ENCODE peak calls at places on chromosomes 16 and 17, in ten cellular contexts. E is H1; C is right cardiac atrium; M is SK-N-MC; U is A549; I is heart left ventricle; H is cardiac fibroblast; L is lower lobe of right lung; S is CD8-positive, alpha-beta T cell; K is ovary. D is an unnamed sample.

GRCh38 chr17:8126306-8127066 is 2.6 kb upstream of the HES7 start:
- DNase-seq in E (no peak), C (no peak), M (no peak), U (peak), I (no peak), H (peak), L (no peak), S (no peak), K (peak), D (peak)

GRCh38 chr16:65959978-65960377 is 406.5 kb upstream of the CDH5 start:
- DNase-seq in E (no peak), C (no peak), M (no peak), U (no peak), I (no peak), H (peak), L (no peak), S (no peak), K (no peak), D (no peak)

GRCh38 chr16:50526796-50527195 is 21.4 kb upstream of the NKD1 start:
- DNase-seq in E (no peak), C (no peak), M (no peak), U (no peak), I (no peak), H (no peak), L (no peak), S (no peak), K (no peak), D (no peak)

GRCh38 chr16:57996406-57997175 is 3.9 kb downstream of the ZNF319 start:
- DNase-seq in E (no peak), C (no peak), M (no peak), U (no peak), I (no peak), H (no peak), L (peak), S (no peak), K (no peak), D (no peak)

GRCh38 chr17:77322534-77323412 is 182.0 kb downstream of the SEC14L1 start:
- DNase-seq in E (no peak), C (peak), M (no peak), U (peak), I (peak), H (peak), L (peak), S (no peak), K (peak), D (peak)

GRCh38 chr16:81778861-81779539 is at the start of gene PLCG2:
- DNase-seq in E (no peak), C (peak), M (no peak), U (peak), I (peak), H (peak), L (peak), S (peak), K (peak), D (no peak)

GRCh38 chr17:78738245-78738644 is 43.8 kb downstream of the CYTH1 start:
- DNase-seq in E (no peak), C (no peak), M (no peak), U (no peak), I (no peak), H (no peak), L (no peak), S (no peak), K (no peak), D (no peak)

GRCh38 chr16:87853411-87854052 is 15.8 kb downstream of the SLC7A5 start:
- DNase-seq in E (peak), C (peak), M (peak), U (peak), I (peak), H (peak), L (peak), S (peak), K (peak), D (peak)

GRCh38 chr17:14032234-14032633 is 37.1 kb upstream of the COX10 start:
- DNase-seq in E (no peak), C (no peak), M (no peak), U (no peak), I (no peak), H (no peak), L (no peak), S (no peak), K (no peak), D (no peak)

GRCh38 chr16:58198022-58198683 is at the start of gene CSNK2A2:
- DNase-seq in E (no peak), C (peak), M (no peak), U (peak), I (peak), H (peak), L (peak), S (peak), K (peak), D (peak)

GRCh38 chr17:65430209-65430833 is 131.1 kb downstream of the AXIN2 start:
- DNase-seq in E (no peak), C (no peak), M (no peak), U (no peak), I (peak), H (no peak), L (no peak), S (no peak), K (no peak), D (no peak)

GRCh38 chr16:67966549-67967182 is 1.8 kb downstream of the SLC12A4 start:
- DNase-seq in E (no peak), C (peak), M (no peak), U (peak), I (peak), H (peak), L (no peak), S (no peak), K (no peak), D (no peak)

GRCh38 chr17:77036841-77037381 is 103.9 kb upstream of the SEC14L1 start:
- DNase-seq in E (no peak), C (no peak), M (no peak), U (no peak), I (peak), H (peak), L (no peak), S (no peak), K (no peak), D (peak)

GRCh38 chr16:87062569-87063442 is 254.4 kb downstream of the C16orf95 start:
- DNase-seq in E (no peak), C (peak), M (no peak), U (peak), I (peak), H (peak), L (no peak), S (no peak), K (peak), D (peak)

GRCh38 chr17:79813826-79814623 is 17.1 kb upstream of the CBX8 start:
- DNase-seq in E (no peak), C (no peak), M (no peak), U (no peak), I (no peak), H (no peak), L (no peak), S (no peak), K (no peak), D (no peak)

GRCh38 chr16:31458073-31458834 is 1.0 kb upstream of the ARMC5 start:
- DNase-seq in E (no peak), C (no peak), M (no peak), U (peak), I (no peak), H (peak), L (peak), S (peak), K (peak), D (peak)

GRCh38 chr16:88692861-88693260 is 6.6 kb upstream of the SNAI3 start:
- DNase-seq in E (no peak), C (no peak), M (no peak), U (no peak), I (no peak), H (no peak), L (no peak), S (no peak), K (no peak), D (no peak)

GRCh38 chr17:18217412-18218015 is 7.9 kb upstream of the LLGL1 start:
- DNase-seq in E (no peak), C (peak), M (no peak), U (peak), I (peak), H (peak), L (peak), S (peak), K (peak), D (peak)

GRCh38 chr17:40432864-40433528 is 10.3 kb upstream of the IGFBP4 start:
- DNase-seq in E (no peak), C (no peak), M (no peak), U (no peak), I (peak), H (peak), L (no peak), S (no peak), K (no peak), D (peak)

GRCh38 chr16:67187175-67187900 is 2.6 kb downstream of the EXOC3L1 start:
- DNase-seq in E (no peak), C (no peak), M (no peak), U (no peak), I (no peak), H (no peak), L (no peak), S (no peak), K (no peak), D (no peak)

GRCh38 chr17:72591500-72592241 is 470.9 kb downstream of the SOX9 start:
- DNase-seq in E (no peak), C (peak), M (no peak), U (no peak), I (no peak), H (no peak), L (peak), S (no peak), K (no peak), D (peak)

GRCh38 chr17:60579090-60579489 is 20.9 kb upstream of the PPM1D start:
- DNase-seq in E (no peak), C (no peak), M (no peak), U (no peak), I (no peak), H (peak), L (no peak), S (no peak), K (no peak), D (no peak)

GRCh38 chr16:11190585-11191565 is 65.1 kb downstream of the SOCS1 start:
- DNase-seq in E (no peak), C (no peak), M (no peak), U (no peak), I (no peak), H (no peak), L (no peak), S (no peak), K (no peak), D (peak)

GRCh38 chr16:57868913-57869520 is 66.7 kb upstream of the KIFC3 start:
- DNase-seq in E (no peak), C (no peak), M (no peak), U (no peak), I (no peak), H (no peak), L (no peak), S (no peak), K (no peak), D (no peak)

GRCh38 chr17:69357701-69358100 is 30.8 kb upstream of the ABCA5 start:
- DNase-seq in E (no peak), C (no peak), M (no peak), U (peak), I (no peak), H (no peak), L (no peak), S (no peak), K (no peak), D (no peak)

GRCh38 chr16:86316967-86317616 is 193.2 kb upstream of the FOXF1 start:
- DNase-seq in E (no peak), C (no peak), M (no peak), U (no peak), I (no peak), H (no peak), L (no peak), S (no peak), K (no peak), D (no peak)

GRCh38 chr17:74712756-74713155 is at the start of gene CD300LF:
- DNase-seq in E (no peak), C (no peak), M (no peak), U (no peak), I (peak), H (no peak), L (peak), S (no peak), K (no peak), D (no peak)

GRCh38 chr16:82061861-82062525 is 26.9 kb downstream of the HSD17B2 start:
- DNase-seq in E (no peak), C (no peak), M (no peak), U (peak), I (no peak), H (no peak), L (no peak), S (no peak), K (no peak), D (peak)

GRCh38 chr16:61813339-61813738 is 222.9 kb downstream of the CDH8 start:
- DNase-seq in E (no peak), C (no peak), M (no peak), U (no peak), I (no peak), H (no peak), L (no peak), S (no peak), K (no peak), D (no peak)

GRCh38 chr16:21101631-21102420 is 48.8 kb downstream of the DNAH3 start:
- DNase-seq in E (no peak), C (peak), M (no peak), U (peak), I (peak), H (peak), L (no peak), S (no peak), K (no peak), D (peak)

GRCh38 chr16:80447263-80447662 is 93.5 kb upstream of the DYNLRB2 start:
- DNase-seq in E (no peak), C (no peak), M (no peak), U (no peak), I (no peak), H (no peak), L (no peak), S (no peak), K (no peak), D (no peak)

DNA sequence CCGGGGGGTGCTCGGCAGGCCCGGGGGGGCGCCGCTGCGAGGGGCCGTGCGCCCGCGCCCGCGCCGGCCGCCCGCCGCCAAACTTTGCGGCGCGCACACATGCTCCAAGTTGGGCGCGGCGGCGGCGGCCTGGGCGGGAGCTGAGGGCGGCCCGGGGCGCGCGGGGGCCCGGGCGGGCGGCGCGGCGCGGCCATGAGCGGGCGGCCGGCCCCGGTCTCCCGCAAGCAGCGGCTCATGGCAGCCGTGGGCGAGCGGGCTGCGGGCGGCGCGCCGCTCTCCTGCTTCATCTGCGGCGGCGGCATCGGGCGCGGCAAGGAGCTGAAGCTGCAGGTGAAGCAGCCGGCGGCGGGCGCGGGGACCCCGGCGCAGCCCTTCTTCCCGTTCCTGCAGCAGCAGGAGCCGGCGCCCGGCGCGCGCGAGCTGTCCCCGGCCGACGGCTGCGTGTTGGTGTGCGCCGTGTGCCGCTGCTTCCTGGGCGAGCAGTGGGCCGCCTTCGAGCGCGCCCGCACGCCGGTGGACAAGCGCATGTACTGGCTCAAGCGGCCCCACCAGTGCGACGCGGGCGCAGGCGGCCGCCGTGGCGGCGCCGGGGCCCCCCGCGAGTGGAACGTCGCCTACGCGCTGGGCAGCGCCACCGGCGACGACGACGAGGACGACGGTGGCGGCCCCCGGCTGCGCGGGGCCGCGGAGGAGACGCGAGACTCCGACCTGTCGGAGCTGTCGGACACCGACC is 57.2 kb upstream of the CIBAR2 start:
- DNase-seq in E (no peak), C (no peak), M (no peak), U (no peak), I (peak), H (peak), L (peak), S (peak), K (no peak), D (no peak)
- H3K4me3 ChIP-seq in E (peak), C (peak), M (peak), U (peak), I (peak), H (peak), L (peak), S (no peak), K (peak), D (peak)

GRCh38 chr17:56596741-56597494 is 3.4 kb downstream of the NOG start:
- DNase-seq in E (no peak), C (no peak), M (no peak), U (no peak), I (no peak), H (no peak), L (no peak), S (no peak), K (no peak), D (no peak)
- H3K4me3 ChIP-seq in E (peak), C (peak), M (peak), U (peak), I (peak), H (no peak), L (peak), S (peak), K (no peak), D (peak)

DNA sequence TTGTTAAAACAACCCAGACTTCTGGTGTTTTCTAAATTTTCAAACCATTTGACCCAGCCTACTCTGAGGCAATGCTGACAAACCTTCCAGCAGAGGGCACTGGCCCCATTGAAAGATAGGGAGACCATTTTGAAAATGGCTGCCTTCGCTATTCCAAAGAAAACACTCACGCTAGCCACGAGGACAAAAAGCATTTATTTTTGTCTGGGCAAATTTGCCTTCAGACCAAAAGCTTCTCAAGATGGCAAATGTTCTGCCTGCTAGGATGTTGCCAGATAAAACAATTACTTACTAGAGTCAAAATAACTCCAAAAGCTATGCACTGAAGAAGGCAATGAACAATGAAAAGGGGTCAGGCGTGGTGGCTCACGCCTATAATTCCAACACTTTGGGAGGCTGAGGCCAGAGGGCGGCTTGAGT is 296.7 kb upstream of the IRX5 start:
- DNase-seq in E (no peak), C (peak), M (no peak), U (peak), I (peak), H (no peak), L (no peak), S (no peak), K (no peak), D (peak)
- H3K4me3 ChIP-seq in E (no peak), C (no peak), M (no peak), U (peak), I (no peak), H (no peak), L (no peak), S (no peak), K (no peak), D (no peak)

DNA sequence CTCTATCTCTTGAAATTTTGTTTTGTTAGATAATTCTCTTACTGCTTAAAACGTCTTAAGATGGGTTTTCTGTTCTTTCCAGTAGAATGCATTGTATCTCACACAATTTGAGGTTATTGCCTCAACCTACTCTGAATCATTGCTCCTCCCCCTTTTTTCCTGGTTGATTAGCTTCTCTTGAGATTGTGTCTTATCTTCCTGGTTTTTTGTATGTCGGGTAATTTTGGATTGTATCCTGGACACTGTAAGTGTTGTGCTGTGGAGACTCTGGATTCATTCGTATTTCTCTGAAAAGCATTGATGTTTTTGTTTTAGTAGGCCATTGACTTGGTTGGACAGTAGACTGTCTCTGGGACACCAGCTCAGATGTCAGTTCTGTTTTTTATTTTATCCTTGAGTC is 26.1 kb downstream of the PRKCB start:
- DNase-seq in E (no peak), C (no peak), M (no peak), U (no peak), I (no peak), H (no peak), L (no peak), S (no peak), K (no peak), D (no peak)
- H3K4me3 ChIP-seq in E (no peak), C (no peak), M (no peak), U (no peak), I (no peak), H (no peak), L (no peak), S (no peak), K (no peak), D (no peak)

GRCh38 chr17:64386412-64387144 is 4.1 kb downstream of the PECAM1 start:
- DNase-seq in E (no peak), C (no peak), M (no peak), U (no peak), I (no peak), H (peak), L (no peak), S (no peak), K (peak), D (no peak)

GRCh38 chr17:64387545-64388171 is 3.0 kb downstream of the PECAM1 start:
- DNase-seq in E (no peak), C (peak), M (no peak), U (no peak), I (peak), H (no peak), L (no peak), S (no peak), K (peak), D (no peak)

GRCh38 chr17:64385187-64386083 is 5.2 kb downstream of the PECAM1 start:
- DNase-seq in E (no peak), C (peak), M (no peak), U (peak), I (peak), H (peak), L (no peak), S (peak), K (peak), D (peak)

GRCh38 chr17:64388961-64389565 is 1.6 kb downstream of the PECAM1 start:
- DNase-seq in E (no peak), C (no peak), M (no peak), U (no peak), I (no peak), H (no peak), L (no peak), S (no peak), K (peak), D (no peak)

GRCh38 chr17:64387145-64387473 is 3.6 kb downstream of the PECAM1 start:
- DNase-seq in E (no peak), C (no peak), M (no peak), U (no peak), I (no peak), H (no peak), L (no peak), S (no peak), K (peak), D (no peak)
- H3K4me3 ChIP-seq in E (no peak), C (peak), M (no peak), U (no peak), I (peak), H (peak), L (peak), S (no peak), K (peak), D (no peak)

GRCh38 chr16:29697391-29697790 is 18.4 kb downstream of the QPRT start:
- DNase-seq in E (no peak), C (no peak), M (no peak), U (no peak), I (no peak), H (no peak), L (peak), S (no peak), K (no peak), D (no peak)
- H3K4me3 ChIP-seq in E (no peak), C (no peak), M (no peak), U (no peak), I (no peak), H (no peak), L (no peak), S (no peak), K (no peak), D (no peak)

GRCh38 chr17:28335201-28335958 is at the start of the genes IFT20 and TNFAIP1:
- DNase-seq in E (peak), C (peak), M (peak), U (peak), I (peak), H (peak), L (peak), S (peak), K (peak), D (peak)

GRCh38 chr17:28333083-28333746 is 2.1 kb downstream of the IFT20 start:
- DNase-seq in E (no peak), C (no peak), M (no peak), U (no peak), I (no peak), H (no peak), L (no peak), S (no peak), K (no peak), D (no peak)

GRCh38 chr17:28335959-28336871 is 654 bp downstream of the TNFAIP1 start:
- DNase-seq in E (no peak), C (peak), M (no peak), U (peak), I (peak), H (peak), L (no peak), S (no peak), K (peak), D (peak)

GRCh38 chr17:28334666-28335200 is 539 bp downstream of the IFT20 start:
- DNase-seq in E (no peak), C (no peak), M (no peak), U (no peak), I (no peak), H (no peak), L (no peak), S (no peak), K (no peak), D (no peak)

DNA sequence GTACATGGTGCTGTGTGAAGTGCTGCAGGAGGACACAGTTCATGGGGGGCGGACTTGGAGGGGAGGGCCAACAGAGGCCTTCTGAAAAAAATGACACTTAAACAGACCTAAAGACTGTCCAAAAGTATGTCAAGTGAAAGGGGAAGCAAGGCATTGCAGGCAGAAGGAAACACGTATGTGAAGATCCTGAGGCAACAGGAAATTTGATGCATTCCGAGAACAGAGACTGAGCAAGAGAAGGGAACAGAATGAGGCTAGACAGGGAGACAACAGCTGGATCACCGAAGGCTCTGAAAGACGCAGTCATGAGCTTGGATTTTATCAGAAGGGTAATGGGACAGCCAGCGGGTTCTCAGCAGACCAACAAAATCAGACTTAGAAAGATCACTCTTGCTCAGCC is 1.1 kb downstream of the IFT20 start:
- DNase-seq in E (no peak), C (no peak), M (no peak), U (no peak), I (no peak), H (peak), L (no peak), S (no peak), K (no peak), D (no peak)
- H3K4me3 ChIP-seq in E (peak), C (peak), M (peak), U (peak), I (peak), H (peak), L (peak), S (peak), K (peak), D (peak)